ENCODE peak calls at places on chromosomes 7 and 10, in five cellular contexts. V, K, Q, Z and O are unnamed samples. For H3K4me1 and H3K27me3, the result is how much of the 10 kb centered on the place peaks cover.

GRCh38 chr10:111933937-111934336 is 249.6 kb downstream of the GPAM start:
- DNase-seq in V (peak), K (no peak), Q (no peak), Z (peak), O (no peak)

GRCh38 chr7:108345710-108346336 is 110.4 kb downstream of the NRCAM start:
- DNase-seq in V (peak), K (no peak), Q (no peak), Z (peak), O (no peak)

GRCh38 chr10:50325449-50326188 is 74.3 kb upstream of the ASAH2 start:
- DNase-seq in V (peak), K (no peak), Q (no peak), Z (no peak), O (peak)

GRCh38 chr10:23344251-23344841 is at the start of gene C10orf67:
- DNase-seq in V (peak), K (no peak), Q (peak), Z (peak), O (peak)

GRCh38 chr7:78326189-78326588 is 527.6 kb downstream of the PHTF2 start:
- DNase-seq in V (no peak), K (no peak), Q (peak), Z (no peak), O (peak)

GRCh38 chr10:43679509-43679908 is 30.8 kb upstream of the ZNF32 start:
- DNase-seq in V (no peak), K (peak), Q (no peak), Z (no peak), O (no peak)

GRCh38 chr7:13293264-13294002 is 606.0 kb downstream of the ARL4A start:
- DNase-seq in V (no peak), K (no peak), Q (no peak), Z (no peak), O (no peak)

GRCh38 chr10:101893510-101894120 is 50.0 kb upstream of the KCNIP2 start:
- DNase-seq in V (no peak), K (no peak), Q (no peak), Z (no peak), O (no peak)

GRCh38 chr10:91493313-91493712 is 83.2 kb downstream of the HECTD2 start:
- DNase-seq in V (peak), K (no peak), Q (peak), Z (no peak), O (no peak)

GRCh38 chr7:13945670-13946069 is 43.8 kb downstream of the ETV1 start:
- DNase-seq in V (no peak), K (no peak), Q (no peak), Z (no peak), O (no peak)

GRCh38 chr7:79502151-79502550 is 48.7 kb upstream of the MAGI2 start:
- DNase-seq in V (peak), K (no peak), Q (no peak), Z (no peak), O (no peak)

GRCh38 chr7:111174476-111174875 is 83.5 kb downstream of the LRRN3 start:
- DNase-seq in V (no peak), K (no peak), Q (no peak), Z (no peak), O (no peak)

GRCh38 chr10:119305860-119306513 is 98.6 kb downstream of the GRK5 start:
- DNase-seq in V (no peak), K (no peak), Q (peak), Z (no peak), O (peak)

GRCh38 chr10:125057158-125058001 is 103.0 kb downstream of the CTBP2 start:
- DNase-seq in V (no peak), K (no peak), Q (peak), Z (no peak), O (peak)

GRCh38 chr7:123190109-123190831 is 9.5 kb downstream of the SLC13A1 start:
- DNase-seq in V (no peak), K (no peak), Q (no peak), Z (no peak), O (no peak)

GRCh38 chr7:51366930-51367613 is 50.5 kb upstream of the COBL start:
- DNase-seq in V (peak), K (peak), Q (peak), Z (peak), O (peak)

GRCh38 chr10:15627617-15628196 is 92.0 kb downstream of the ITGA8 start:
- DNase-seq in V (no peak), K (no peak), Q (no peak), Z (no peak), O (no peak)

GRCh38 chr7:74180866-74181265 is 6.7 kb downstream of the EIF4H start:
- DNase-seq in V (no peak), K (no peak), Q (no peak), Z (no peak), O (no peak)
- H3K4me1 ChIP-seq in V (under half), K (half or more), Q (half or more), Z (under half), O (under half)

GRCh38 chr7:151252961-151253691 is 4.6 kb upstream of the SMARCD3 start:
- DNase-seq in V (peak), K (no peak), Q (no peak), Z (peak), O (no peak)

GRCh38 chr7:151254316-151254715 is 5.8 kb upstream of the SMARCD3 start:
- DNase-seq in V (no peak), K (no peak), Q (no peak), Z (no peak), O (no peak)

GRCh38 chr7:151254851-151255250 is 6.4 kb upstream of the SMARCD3 start:
- DNase-seq in V (no peak), K (no peak), Q (no peak), Z (no peak), O (no peak)

GRCh38 chr7:151256410-151257045 is 8.0 kb upstream of the SMARCD3 start:
- DNase-seq in V (no peak), K (no peak), Q (no peak), Z (no peak), O (no peak)

DNA sequence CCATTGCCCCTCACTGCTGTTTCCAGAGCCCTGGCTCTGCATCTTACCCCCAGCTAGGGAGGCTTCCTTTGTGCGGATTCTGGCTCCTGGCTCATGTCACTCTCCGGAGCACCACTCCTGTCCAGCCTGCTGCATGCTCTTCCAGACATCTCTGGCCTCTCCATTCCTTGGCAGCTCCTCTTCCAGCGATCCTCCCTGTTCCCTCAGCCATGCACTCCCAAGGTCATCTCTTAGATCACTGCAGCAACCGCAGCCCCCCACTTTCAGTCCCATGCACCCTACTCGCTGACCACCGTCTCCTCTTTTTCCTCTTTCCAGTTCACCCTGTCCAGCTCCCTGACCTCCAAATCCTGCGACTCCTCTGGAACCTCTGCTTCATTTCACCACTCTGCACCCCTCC is 6.9 kb upstream of the SMARCD3 start:
- DNase-seq in V (no peak), K (no peak), Q (no peak), Z (no peak), O (no peak)
- H3K27me3 ChIP-seq in V (under half), K (under half), Q (under half), Z (under half), O (under half)

GRCh38 chr10:95276367-95277200 is 14.2 kb downstream of the PDLIM1 start:
- DNase-seq in V (no peak), K (no peak), Q (no peak), Z (no peak), O (no peak)
- H3K4me1 ChIP-seq in V (under half), K (under half), Q (half or more), Z (under half), O (under half)

GRCh38 chr10:71228875-71229720 is 16.7 kb downstream of the UNC5B start:
- DNase-seq in V (no peak), K (no peak), Q (no peak), Z (no peak), O (no peak)

GRCh38 chr10:71231196-71231595 is 18.8 kb downstream of the UNC5B start:
- DNase-seq in V (no peak), K (no peak), Q (no peak), Z (no peak), O (no peak)

GRCh38 chr10:71229726-71230655 is 17.6 kb downstream of the UNC5B start:
- DNase-seq in V (no peak), K (no peak), Q (no peak), Z (no peak), O (no peak)

GRCh38 chr10:71232089-71232998 is 20.0 kb downstream of the UNC5B start:
- DNase-seq in V (no peak), K (peak), Q (no peak), Z (no peak), O (peak)

GRCh38 chr10:71230656-71231025 is 18.3 kb downstream of the UNC5B start:
- DNase-seq in V (no peak), K (no peak), Q (no peak), Z (no peak), O (peak)
- H3K27me3 ChIP-seq in V (under half), K (under half), Q (under half), Z (under half), O (under half)

GRCh38 chr7:142808802-142809583 is 38.2 kb downstream of the PRSS2 start:
- DNase-seq in V (no peak), K (no peak), Q (no peak), Z (peak), O (no peak)
- H3K4me1 ChIP-seq in V (under half), K (under half), Q (under half), Z (under half), O (under half)

GRCh38 chr7:159030490-159031134 is 114.1 kb downstream of the VIPR2 start:
- DNase-seq in V (peak), K (peak), Q (peak), Z (peak), O (no peak)

GRCh38 chr7:159027091-159027802 is 117.4 kb downstream of the VIPR2 start:
- DNase-seq in V (no peak), K (no peak), Q (peak), Z (peak), O (no peak)

GRCh38 chr7:159026271-159027047 is 118.2 kb downstream of the VIPR2 start:
- DNase-seq in V (peak), K (no peak), Q (peak), Z (peak), O (no peak)

GRCh38 chr7:159027803-159028455 is 116.7 kb downstream of the VIPR2 start:
- DNase-seq in V (no peak), K (peak), Q (peak), Z (peak), O (no peak)

GRCh38 chr7:159028456-159029401 is 115.9 kb downstream of the VIPR2 start:
- DNase-seq in V (no peak), K (no peak), Q (peak), Z (peak), O (no peak)
- H3K27me3 ChIP-seq in V (under half), K (under half), Q (under half), Z (under half), O (under half)

GRCh38 chr7:135499818-135500217 is 10.1 kb downstream of the CNOT4 start:
- DNase-seq in V (no peak), K (no peak), Q (no peak), Z (no peak), O (no peak)
- H3K4me1 ChIP-seq in V (under half), K (under half), Q (under half), Z (under half), O (under half)

GRCh38 chr7:151207796-151208195 is 2.5 kb downstream of the H2BK1 start:
- DNase-seq in V (no peak), K (no peak), Q (no peak), Z (no peak), O (no peak)

GRCh38 chr7:151205749-151206148 is 4.5 kb downstream of the H2BK1 start:
- DNase-seq in V (no peak), K (no peak), Q (no peak), Z (no peak), O (no peak)

GRCh38 chr7:151207315-151207714 is 3.0 kb downstream of the H2BK1 start:
- DNase-seq in V (no peak), K (no peak), Q (no peak), Z (no peak), O (no peak)

GRCh38 chr7:151204383-151205032 is 5.8 kb downstream of the H2BK1 start:
- DNase-seq in V (no peak), K (no peak), Q (no peak), Z (no peak), O (no peak)

GRCh38 chr7:151206914-151207313 is 3.4 kb downstream of the H2BK1 start:
- DNase-seq in V (no peak), K (no peak), Q (no peak), Z (no peak), O (no peak)
- H3K27me3 ChIP-seq in V (under half), K (under half), Q (under half), Z (under half), O (under half)